ENCODE peak calls at places on chromosomes 1 and 21, in seven cellular contexts. V is fibroblast of mammary gland, X is mesenchymal stem cell, Y is PC-9, K is lower lobe of right lung, C is kidney, Q is choroid plexus epithelial cell. Z is an unnamed sample.

GRCh38 chr1:223363057-223363855 is 720 bp downstream of the SUSD4 start:
- DNase-seq in Q (peak; percentile 18), Y (peak; percentile 10), V (peak; percentile 40), K (peak; percentile 51), C (peak; percentile 83), X (peak; percentile 4), Z (peak; percentile 24)

GRCh38 chr1:216184281-216184680 is 239.0 kb downstream of the USH2A start:
- DNase-seq in C (no peak), K (no peak), Q (no peak), X (peak; percentile 11), V (no peak), Y (no peak), Z (no peak)

GRCh38 chr1:8476021-8476420 is 158.1 kb downstream of the SLC45A1 start:
- DNase-seq in Q (no peak), X (no peak), V (no peak), C (no peak), K (no peak), Y (no peak), Z (no peak)

GRCh38 chr1:206967096-206967851 is 3.0 kb downstream of the FCAMR start:
- DNase-seq in C (no peak), Q (peak; percentile 46), V (peak; percentile 23), Y (no peak), X (peak; percentile 35), K (no peak), Z (no peak)

GRCh38 chr1:156177918-156178654 is 15.8 kb upstream of the SLC25A44 start:
- DNase-seq in Q (no peak), C (no peak), Y (no peak), X (no peak), V (no peak), K (no peak), Z (no peak)

GRCh38 chr1:54475357-54476230 is 69.4 kb upstream of the SSBP3 start:
- DNase-seq in Y (no peak), Q (no peak), K (no peak), V (no peak), C (no peak), X (no peak), Z (no peak)

GRCh38 chr1:117575586-117576225 is 30.1 kb upstream of the TENT5C start:
- DNase-seq in Q (no peak), Y (no peak), X (no peak), V (no peak), C (no peak), K (no peak), Z (no peak)

GRCh38 chr1:43436371-43436770 is 17.4 kb downstream of the HYI start:
- DNase-seq in Y (no peak), C (no peak), Q (no peak), V (no peak), X (no peak), K (no peak), Z (no peak)

GRCh38 chr1:197908695-197909336 is 6.4 kb downstream of the C1orf53 start:
- DNase-seq in Q (no peak), C (no peak), X (no peak), V (no peak), K (no peak), Y (no peak), Z (peak; percentile 23)

GRCh38 chr21:33642896-33643657 is 776 bp downstream of the ITSN1 start:
- DNase-seq in C (peak; percentile 87), K (peak; percentile 60), X (peak; percentile 59), Q (peak; percentile 21), V (peak; percentile 26), Y (peak; percentile 22), Z (peak; percentile 31)

GRCh38 chr1:202162418-202163280 is 2.2 kb upstream of the PTPN7 start:
- DNase-seq in Q (no peak), Y (no peak), C (peak; percentile 73), V (no peak), X (no peak), K (no peak), Z (no peak)

GRCh38 chr1:229287257-229287656 is 16.3 kb downstream of the RAB4A start:
- DNase-seq in Y (no peak), Q (no peak), X (no peak), C (no peak), V (no peak), K (no peak), Z (peak; percentile 32)

GRCh38 chr1:164625004-164625617 is 66.1 kb downstream of the PBX1 start:
- DNase-seq in X (no peak), C (no peak), K (no peak), V (no peak), Q (no peak), Y (no peak), Z (no peak)

GRCh38 chr1:32240140-32240951 is 6.7 kb upstream of the FAM167B start:
- DNase-seq in C (peak; percentile 93), Y (peak; percentile 75), Q (no peak), V (no peak), K (peak; percentile 75), X (peak; percentile 68), Z (peak; percentile 62)

GRCh38 chr1:187948170-187948794 is 1119.5 kb downstream of the PLA2G4A start:
- DNase-seq in V (no peak), K (no peak), Y (no peak), X (no peak), Q (no peak), C (no peak), Z (no peak)

GRCh38 chr1:48236716-48237470 is 14.4 kb downstream of the SLC5A9 start:
- DNase-seq in Y (no peak), X (peak; percentile 6), Q (peak; percentile 80), V (peak; percentile 53), K (no peak), C (no peak), Z (no peak)

GRCh38 chr1:85417017-85417416 is 47.9 kb downstream of the DDAH1 start:
- DNase-seq in Q (no peak), X (no peak), K (no peak), C (no peak), V (no peak), Y (no peak), Z (no peak)

GRCh38 chr1:176529395-176529794 is 66.4 kb downstream of the PAPPA2 start:
- DNase-seq in V (no peak), Y (no peak), C (no peak), Q (no peak), X (no peak), K (no peak), Z (no peak)

GRCh38 chr1:186775031-186775430 is 53.7 kb upstream of the PLA2G4A start:
- DNase-seq in Q (no peak), C (no peak), Y (no peak), K (no peak), X (peak; percentile 32), V (no peak), Z (no peak)

GRCh38 chr1:12636098-12636950 is 7.6 kb upstream of the AADACL4 start:
- DNase-seq in Q (peak; percentile 94), K (peak; percentile 37), C (no peak), Y (no peak), V (peak; percentile 77), X (peak; percentile 28), Z (peak; percentile 59)

DNA sequence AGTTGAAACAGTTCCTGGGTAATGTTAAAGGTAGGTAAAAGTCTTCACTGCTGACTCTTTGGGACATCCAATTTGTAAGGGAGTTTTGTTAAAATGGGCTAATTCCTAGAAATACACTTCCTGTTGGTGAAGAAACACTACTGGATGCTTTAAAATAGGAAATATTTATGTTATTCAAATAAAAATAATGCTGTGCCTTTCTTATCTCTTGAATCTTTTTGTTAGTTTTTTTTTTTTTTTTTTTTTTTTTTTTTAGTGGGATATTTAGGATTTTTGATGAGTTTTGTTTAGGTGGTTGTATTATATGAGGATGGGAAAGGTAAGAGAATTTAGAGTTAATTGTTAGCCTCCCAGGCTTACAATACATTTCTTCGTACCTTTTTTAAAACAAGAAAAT is 4.5 kb downstream of the MAGI3 start:
- DNase-seq in Y (no peak), K (no peak), C (no peak), X (no peak), Q (no peak), V (no peak), Z (no peak)
- H3K4me3 ChIP-seq in Y (peak overlapping the region; percentile 1), K (peak overlapping the region; percentile 89), C (no peak overlapping the region), X (no peak overlapping the region), Q (no peak overlapping the region), V (no peak overlapping the region), Z (peak overlapping the region; percentile 98)

GRCh38 chr1:155125511-155125945 is 2.1 kb upstream of the EFNA1 start:
- DNase-seq in X (no peak), Q (peak; percentile 11), K (no peak), Y (peak; percentile 3), V (no peak), C (peak; percentile 79), Z (no peak)
- H3K4me3 ChIP-seq in X (no peak overlapping the region), Q (no peak overlapping the region), K (no peak overlapping the region), Y (no peak overlapping the region), V (no peak overlapping the region), C (no peak overlapping the region), Z (no peak overlapping the region)

DNA sequence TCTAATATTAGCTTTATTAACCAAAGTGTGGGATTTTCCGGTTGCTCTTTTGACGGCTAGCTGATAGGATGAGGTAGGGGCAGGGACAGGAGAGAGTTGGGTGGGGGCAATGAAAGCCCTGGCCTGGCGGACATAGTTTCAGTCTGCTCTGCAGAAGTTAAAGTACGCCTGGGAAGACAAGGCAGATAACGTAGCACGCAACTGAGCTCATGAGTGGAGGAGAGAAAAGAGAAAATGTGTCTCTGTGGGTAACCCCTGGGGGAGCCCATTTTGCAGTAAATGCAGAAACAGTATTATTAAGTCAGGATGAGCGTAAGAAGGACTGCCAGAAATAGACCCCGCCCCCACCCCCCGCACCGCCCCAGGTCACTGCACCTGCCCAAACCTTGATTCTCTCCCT is 51.7 kb upstream of the TARBP1 start:
- DNase-seq in X (no peak), V (no peak), Y (no peak), C (no peak), Q (no peak), K (no peak), Z (no peak)
- H3K4me3 ChIP-seq in X (peak overlapping the region; percentile 61), V (no peak overlapping the region), Y (no peak overlapping the region), C (no peak overlapping the region), Q (no peak overlapping the region), K (no peak overlapping the region), Z (no peak overlapping the region)

DNA sequence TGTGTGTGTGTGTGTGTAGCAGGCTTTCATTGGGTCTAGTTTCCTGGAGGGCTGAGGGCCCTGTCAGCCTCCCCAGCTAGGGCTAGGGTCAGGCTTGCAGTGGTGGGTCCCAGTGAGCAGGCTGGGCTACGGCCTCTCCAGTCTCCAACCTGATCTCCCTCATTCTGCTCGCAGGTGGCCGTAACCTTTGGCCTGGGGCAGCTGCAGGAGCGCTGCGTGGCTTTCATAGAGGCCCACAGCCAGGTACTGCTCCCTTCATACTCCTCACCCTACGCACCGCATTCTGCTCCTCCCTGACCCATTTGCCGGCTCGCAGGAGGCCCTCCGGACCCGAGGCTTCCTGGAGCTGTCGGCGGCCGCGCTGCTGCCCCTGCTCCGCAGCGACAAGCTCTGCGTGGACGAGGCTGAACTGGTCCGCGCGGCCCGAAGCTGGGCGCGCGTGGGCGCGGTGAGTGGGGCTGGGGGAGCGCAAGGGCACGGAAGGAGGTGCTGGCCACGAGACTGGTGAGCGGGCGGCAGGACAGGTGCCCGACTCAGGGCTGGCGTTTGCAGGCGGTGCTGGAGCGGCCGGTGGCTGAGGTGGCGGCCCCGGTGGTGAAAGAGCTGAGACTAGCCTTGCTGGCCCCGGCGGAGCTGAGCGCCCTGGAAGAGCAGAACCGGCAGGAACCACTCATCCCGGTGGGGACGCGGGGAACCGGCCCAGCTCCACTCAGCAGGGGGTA is 4.7 kb downstream of the BTBD19 start:
- DNase-seq in V (no peak), Y (no peak), K (peak; percentile 59), Q (peak; percentile 37), C (peak; percentile 83), X (peak; percentile 55), Z (no peak)
- H3K4me3 ChIP-seq in V (peak overlapping the region; percentile 2), Y (no peak overlapping the region), K (peak overlapping the region; percentile 60), Q (peak overlapping the region; percentile 42), C (peak overlapping the region; percentile 67), X (no peak overlapping the region), Z (no peak overlapping the region)

Z was measured in MG63.